ENCODE peak calls at places on chromosomes 6 and 20, in eight cellular contexts. G, X, B, T, R, I, V and P are unnamed samples.

GRCh38 chr20:48732081-48732829 is 95.5 kb downstream of the PREX1 start:
- DNase-seq in T (no peak), V (no peak), X (no peak), B (no peak), G (no peak), R (no peak), I (no peak), P (no peak)

GRCh38 chr6:108966855-108967755 is 118.9 kb downstream of the ARMC2 start:
- DNase-seq in B (no peak), T (no peak), G (peak; percentile 88), V (no peak), X (no peak), R (no peak), I (peak; percentile 55), P (peak; percentile 72)

GRCh38 chr6:143103916-143104315 is 43.2 kb downstream of the AIG1 start:
- DNase-seq in B (no peak), T (no peak), G (no peak), R (no peak), V (no peak), X (no peak), I (no peak), P (no peak)

GRCh38 chr20:3796477-3797225 is 541 bp downstream of the CDC25B start:
- DNase-seq in T (peak; percentile 74), B (no peak), X (no peak), R (no peak), V (no peak), I (no peak), G (no peak), P (peak; percentile 52)

GRCh38 chr6:54681987-54682386 is 164.6 kb upstream of the FAM83B start:
- DNase-seq in G (no peak), I (no peak), X (no peak), B (no peak), V (no peak), T (no peak), R (no peak), P (no peak)

GRCh38 chr20:50278684-50279531 is 88.3 kb downstream of the CEBPB start:
- DNase-seq in I (peak; percentile 61), B (no peak), X (no peak), T (no peak), V (no peak), G (peak; percentile 83), R (no peak), P (no peak)

GRCh38 chr6:167404385-167405049 is 79.6 kb downstream of the TTLL2 start:
- DNase-seq in B (no peak), T (no peak), R (no peak), G (no peak), V (no peak), X (no peak), I (no peak), P (no peak)

GRCh38 chr6:20271818-20272217 is 59.5 kb upstream of the MBOAT1 start:
- DNase-seq in V (no peak), R (no peak), X (no peak), T (no peak), B (no peak), I (no peak), G (no peak), P (peak; percentile 90)

GRCh38 chr20:32524871-32525501 is 60.1 kb downstream of the NOL4L start:
- DNase-seq in X (peak; percentile 94), G (no peak), T (no peak), B (no peak), V (no peak), R (no peak), I (no peak), P (no peak)

GRCh38 chr6:19552588-19552987 is 284.6 kb upstream of the ID4 start:
- DNase-seq in R (no peak), T (no peak), B (no peak), G (no peak), V (no peak), X (no peak), I (no peak), P (no peak)

GRCh38 chr6:143507358-143508145 is 4.0 kb downstream of the FUCA2 start:
- DNase-seq in I (no peak), V (no peak), B (no peak), R (no peak), T (no peak), X (no peak), G (no peak), P (no peak)

GRCh38 chr6:155872961-155873360 is 417.3 kb upstream of the NOX3 start:
- DNase-seq in G (peak; percentile 10), V (no peak), X (no peak), I (no peak), T (no peak), B (no peak), R (no peak), P (no peak)

GRCh38 chr6:30730611-30731435 is 10.7 kb downstream of the TUBB start:
- DNase-seq in G (peak; percentile 92), I (peak; percentile 90), T (no peak), R (peak; percentile 48), V (peak; percentile 83), B (peak; percentile 82), X (peak; percentile 82), P (peak; percentile 92)

GRCh38 chr6:118890997-118891790 is 2.8 kb upstream of the ASF1A start:
- DNase-seq in R (no peak), G (no peak), B (no peak), V (no peak), T (no peak), X (no peak), I (no peak), P (peak; percentile 43)

GRCh38 chr20:46550441-46550840 is at the start of gene OCSTAMP:
- DNase-seq in T (no peak), I (no peak), X (no peak), G (no peak), B (no peak), R (no peak), V (no peak), P (no peak)

GRCh38 chr20:48758206-48758820 is 69.5 kb downstream of the PREX1 start:
- DNase-seq in V (no peak), R (no peak), T (no peak), G (no peak), X (peak; percentile 38), B (no peak), I (no peak), P (no peak)

GRCh38 chr6:112831022-112831421 is 483.9 kb downstream of the RFPL4B start:
- DNase-seq in R (no peak), I (no peak), X (no peak), B (no peak), G (no peak), T (no peak), V (no peak), P (no peak)

GRCh38 chr6:136403166-136403980 is 113.7 kb upstream of the BCLAF1 start:
- DNase-seq in I (peak; percentile 51), X (no peak), T (no peak), B (no peak), V (no peak), R (no peak), G (no peak), P (no peak)

GRCh38 chr6:133817460-133818047 is 71.4 kb upstream of the TCF21 start:
- DNase-seq in I (peak; percentile 14), X (no peak), T (no peak), G (peak; percentile 68), V (peak; percentile 30), B (peak; percentile 24), R (peak; percentile 5), P (peak; percentile 54)

GRCh38 chr6:34152042-34152524 is 6.2 kb upstream of the GRM4 start:
- DNase-seq in V (no peak), X (no peak), B (no peak), G (no peak), R (no peak), I (no peak), T (no peak), P (no peak)

GRCh38 chr6:53664623-53665022 is 933 bp downstream of the KLHL31 start:
- DNase-seq in G (no peak), X (no peak), I (no peak), T (no peak), V (no peak), R (no peak), B (no peak), P (no peak)

GRCh38 chr6:122995930-122996796 is at the start of gene CLVS2:
- DNase-seq in V (no peak), B (no peak), G (peak; percentile 89), I (peak; percentile 37), R (no peak), X (peak; percentile 66), T (no peak), P (peak; percentile 76)

GRCh38 chr6:23244300-23244699 is 674.9 kb downstream of the HDGFL1 start:
- DNase-seq in I (no peak), T (no peak), B (no peak), R (no peak), V (no peak), G (no peak), X (no peak), P (no peak)

GRCh38 chr6:35259946-35260626 is 551 bp downstream of the ZNF76 start:
- DNase-seq in R (peak; percentile 47), I (peak; percentile 80), B (peak; percentile 79), V (peak; percentile 64), G (no peak), X (peak; percentile 16), T (no peak), P (peak; percentile 79)

GRCh38 chr20:33301192-33301930 is 18.3 kb downstream of the BPIFB1 start:
- DNase-seq in V (no peak), T (no peak), B (no peak), X (no peak), G (no peak), I (no peak), R (no peak), P (no peak)

GRCh38 chr6:113361014-113361645 is 496.0 kb upstream of the MARCKS start:
- DNase-seq in I (no peak), X (no peak), R (no peak), G (no peak), B (no peak), T (no peak), V (no peak), P (no peak)